ENCODE peak calls at places on chromosomes 12 and 14, in four cellular contexts. Y, S, F and X are unnamed samples.

GRCh38 chr14:35695647-35696046 is 113.4 kb downstream of the RALGAPA1 start:
- DNase-seq in F (no peak), S (no peak), Y (no peak), X (no peak)

GRCh38 chr14:72518809-72519377 is 375.0 kb downstream of the DPF3 start:
- DNase-seq in Y (no peak), S (no peak), F (no peak), X (peak)

GRCh38 chr12:130414381-130414780 is 76.7 kb downstream of the PIWIL1 start:
- DNase-seq in Y (no peak), F (no peak), S (no peak), X (no peak)

GRCh38 chr14:52078093-52078492 is 9.2 kb upstream of the NID2 start:
- DNase-seq in S (no peak), F (no peak), Y (no peak), X (no peak)

GRCh38 chr14:32372154-32372553 is 43.1 kb downstream of the AKAP6 start:
- DNase-seq in F (no peak), S (no peak), Y (no peak), X (no peak)

GRCh38 chr14:94665121-94665520 is 52.9 kb downstream of the SERPINA3 start:
- DNase-seq in F (no peak), S (no peak), Y (no peak), X (no peak)

GRCh38 chr14:32611752-32612151 is 282.7 kb downstream of the AKAP6 start:
- DNase-seq in Y (no peak), F (no peak), S (no peak), X (no peak)

GRCh38 chr12:109923038-109923437 is 23.0 kb downstream of the TCHP start:
- DNase-seq in F (no peak), S (no peak), Y (no peak), X (no peak)

GRCh38 chr12:106581543-106582263 is 1.1 kb upstream of the RFX4 start:
- DNase-seq in F (peak), Y (peak), S (no peak), X (no peak)

GRCh38 chr14:42532194-42532593 is 925.5 kb downstream of the LRFN5 start:
- DNase-seq in Y (no peak), F (no peak), S (no peak), X (no peak)

GRCh38 chr12:11607313-11608081 is 42.0 kb upstream of the ETV6 start:
- DNase-seq in F (peak), Y (no peak), S (no peak), X (no peak)

GRCh38 chr14:102645746-102646440 is 53.4 kb downstream of the RCOR1 start:
- DNase-seq in S (no peak), F (no peak), Y (no peak), X (no peak)

GRCh38 chr14:31895206-31895605 is 181.9 kb upstream of the ARHGAP5 start:
- DNase-seq in Y (no peak), S (no peak), F (peak), X (no peak)

GRCh38 chr12:53052419-53053222 is 2.8 kb downstream of the TNS2 start:
- DNase-seq in F (peak), Y (no peak), S (peak), X (no peak)

GRCh38 chr12:41993283-41993682 is 151.4 kb downstream of the GXYLT1 start:
- DNase-seq in F (no peak), S (no peak), Y (no peak), X (no peak)

GRCh38 chr14:22084393-22085281 is 411.0 kb upstream of the OR4E1 start:
- DNase-seq in S (no peak), F (peak), Y (peak), X (peak)

GRCh38 chr14:80944861-80945617 is 3.5 kb upstream of the CEP128 start:
- DNase-seq in F (no peak), Y (no peak), S (no peak), X (no peak)

GRCh38 chr12:26338574-26339572 is 143.5 kb downstream of the SSPN start:
- DNase-seq in S (peak), F (no peak), Y (no peak), X (no peak)

GRCh38 chr14:97410667-97411286 is 613.6 kb downstream of the VRK1 start:
- DNase-seq in S (no peak), Y (no peak), F (no peak), X (no peak)

GRCh38 chr14:62428429-62429203 is 616.6 kb downstream of the KCNH5 start:
- DNase-seq in S (no peak), Y (no peak), F (peak), X (no peak)

GRCh38 chr12:114676142-114676741 is 7.7 kb downstream of the TBX3 start:
- DNase-seq in S (no peak), F (no peak), Y (no peak), X (no peak)

GRCh38 chr14:104395276-104395675 is 184.3 kb upstream of the C14orf180 start:
- DNase-seq in F (no peak), S (no peak), Y (no peak), X (no peak)

GRCh38 chr12:116603516-116603915 is 44.3 kb downstream of the MAP1LC3B2 start:
- DNase-seq in Y (peak), S (no peak), F (no peak), X (no peak)

GRCh38 chr14:36091096-36091495 is 85.4 kb downstream of the PTCSC3 start:
- DNase-seq in S (no peak), F (peak), Y (no peak), X (no peak)

GRCh38 chr14:48584031-48584430 is 908.6 kb upstream of the MDGA2 start:
- DNase-seq in Y (no peak), S (no peak), F (no peak), X (no peak)

GRCh38 chr14:61678966-61679365 is 16.3 kb upstream of the HIF1A start:
- DNase-seq in F (no peak), S (no peak), Y (no peak), X (no peak)

GRCh38 chr14:68464716-68465115 is 328.2 kb downstream of the ZFP36L1 start:
- DNase-seq in Y (no peak), F (no peak), S (no peak), X (no peak)

GRCh38 chr14:54792288-54792687 is 110.3 kb downstream of the GCH1 start:
- DNase-seq in S (no peak), F (no peak), Y (no peak), X (no peak)

GRCh38 chr12:122730215-122731014 is at the start of gene HCAR1:
- DNase-seq in Y (no peak), S (no peak), F (peak), X (no peak)

GRCh38 chr12:89278862-89279261 is 73.4 kb downstream of the DUSP6 start:
- DNase-seq in Y (no peak), F (no peak), S (no peak), X (no peak)

GRCh38 chr12:3137268-3137761 is 60.1 kb downstream of the TSPAN9 start:
- DNase-seq in S (no peak), F (peak), Y (peak), X (no peak)

GRCh38 chr14:105364100-105364708 is 34.1 kb upstream of the TEX22 start:
- DNase-seq in F (no peak), Y (no peak), S (no peak), X (no peak)

GRCh38 chr12:102503056-102503681 is 22.8 kb upstream of the IGF1 start:
- DNase-seq in Y (no peak), F (no peak), S (no peak), X (peak)

GRCh38 chr14:21155963-21156362 is at the start of gene OR5AU1:
- DNase-seq in S (no peak), F (no peak), Y (no peak), X (no peak)

GRCh38 chr12:7374423-7375144 is 69.4 kb downstream of the CD163L1 start:
- DNase-seq in S (no peak), Y (peak), F (peak), X (peak)

GRCh38 chr12:114355389-114356088 is 50.4 kb downstream of the TBX5 start:
- DNase-seq in S (no peak), F (peak), Y (peak), X (no peak)

GRCh38 chr12:113955109-113955970 is 10.8 kb downstream of the RBM19 start:
- DNase-seq in F (peak), Y (peak), S (no peak), X (no peak)

GRCh38 chr12:77133566-77133965 is 68.2 kb upstream of the E2F7 start:
- DNase-seq in S (no peak), Y (peak), F (peak), X (peak)

GRCh38 chr12:69966839-69967238 is 141.8 kb downstream of the MYRFL start:
- DNase-seq in S (no peak), Y (no peak), F (no peak), X (no peak)

GRCh38 chr14:75995372-75996041 is 9.9 kb downstream of the IFT43 start:
- DNase-seq in F (no peak), Y (no peak), S (no peak), X (no peak)

DNA sequence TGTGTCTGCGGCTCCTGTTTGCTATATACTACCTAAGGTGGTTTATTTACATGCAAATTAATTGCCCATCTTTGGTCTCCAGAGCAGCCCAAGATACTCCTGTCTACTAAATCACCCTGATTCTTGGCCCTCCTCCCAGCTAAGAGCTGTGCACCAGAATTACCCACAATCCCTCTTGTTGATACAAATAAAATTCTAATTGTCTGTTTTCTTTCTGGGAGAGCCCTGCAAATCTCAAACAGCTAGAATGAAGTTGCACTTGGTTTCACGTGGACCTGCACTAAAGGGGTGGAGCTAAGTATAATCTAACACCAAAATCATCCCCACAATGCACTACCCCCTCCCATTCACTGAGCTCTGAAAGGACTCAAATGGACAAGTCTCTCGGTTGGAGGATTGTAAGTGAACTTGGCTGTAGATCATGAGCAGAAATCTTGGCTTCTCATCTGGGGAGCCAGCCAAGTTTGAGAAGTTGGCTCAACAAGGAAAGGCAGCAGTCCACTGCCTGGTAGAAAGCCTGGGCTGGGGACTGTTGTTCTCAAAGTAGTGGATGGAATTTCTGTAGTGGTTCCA is 6.6 kb downstream of the MAX start:
- DNase-seq in F (peak), Y (no peak), S (no peak), X (no peak)
- TF ChIP-seq CTCF in F (no peak), Y (no peak), S (no peak), X (no peak)

DNA sequence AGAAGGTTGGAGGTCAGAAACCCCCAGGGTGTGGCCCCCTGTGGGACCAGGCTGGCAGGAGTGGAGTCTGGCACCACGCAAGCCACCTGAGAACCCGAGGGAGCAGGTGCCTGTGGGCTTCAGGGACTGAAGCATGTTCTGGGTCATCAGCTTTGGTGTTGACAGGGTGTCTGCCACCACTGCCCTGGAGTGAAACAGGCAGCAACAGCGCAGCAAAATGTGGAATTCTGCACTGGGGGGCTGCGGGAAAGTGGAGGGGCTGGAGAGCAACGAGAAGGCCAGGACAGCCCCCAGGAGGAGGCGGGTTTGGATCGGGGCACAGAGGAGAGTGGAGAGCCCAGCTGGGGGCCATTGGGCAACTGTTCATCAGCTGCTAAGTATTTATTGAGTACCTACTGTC is 15.9 kb downstream of the PHETA1 start:
- DNase-seq in S (no peak), F (no peak), Y (no peak), X (no peak)
- TF ChIP-seq CTCF in S (no peak), F (no peak), Y (no peak), X (no peak)

DNA sequence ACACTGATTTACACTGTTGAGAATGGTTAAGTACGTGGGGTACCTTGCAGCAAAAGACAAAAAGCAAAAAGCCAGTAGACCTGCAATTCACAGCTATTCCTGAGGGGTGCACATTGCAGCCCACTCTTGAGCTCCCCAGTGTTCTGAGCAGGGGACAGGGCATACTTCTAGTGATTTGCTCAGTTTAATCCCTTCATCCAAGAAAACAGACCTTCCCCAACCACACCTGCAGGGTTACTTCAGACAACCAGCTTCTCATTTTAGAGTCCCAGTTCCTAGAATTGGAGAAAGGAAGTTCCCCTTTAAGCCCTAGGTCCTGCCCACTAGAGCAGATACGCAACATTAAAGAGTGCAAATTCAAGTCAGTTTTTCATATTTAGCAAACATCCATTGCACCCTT is 3.6 kb upstream of the WSB2 start:
- DNase-seq in Y (peak), S (no peak), F (no peak), X (no peak)
- TF ChIP-seq CTCF in Y (peak), S (no peak), F (peak), X (peak)

GRCh38 chr14:60189923-60190840 is 25.0 kb upstream of the DHRS7 start:
- DNase-seq in F (no peak), Y (no peak), S (no peak), X (no peak)

GRCh38 chr14:60184597-60185555 is 19.7 kb upstream of the DHRS7 start:
- DNase-seq in F (no peak), Y (no peak), S (no peak), X (no peak)

GRCh38 chr14:60183724-60184596 is 18.8 kb upstream of the DHRS7 start:
- DNase-seq in Y (no peak), F (peak), S (no peak), X (peak)

GRCh38 chr14:60188696-60189095 is 23.5 kb upstream of the DHRS7 start:
- DNase-seq in F (no peak), S (no peak), Y (no peak), X (no peak)

DNA sequence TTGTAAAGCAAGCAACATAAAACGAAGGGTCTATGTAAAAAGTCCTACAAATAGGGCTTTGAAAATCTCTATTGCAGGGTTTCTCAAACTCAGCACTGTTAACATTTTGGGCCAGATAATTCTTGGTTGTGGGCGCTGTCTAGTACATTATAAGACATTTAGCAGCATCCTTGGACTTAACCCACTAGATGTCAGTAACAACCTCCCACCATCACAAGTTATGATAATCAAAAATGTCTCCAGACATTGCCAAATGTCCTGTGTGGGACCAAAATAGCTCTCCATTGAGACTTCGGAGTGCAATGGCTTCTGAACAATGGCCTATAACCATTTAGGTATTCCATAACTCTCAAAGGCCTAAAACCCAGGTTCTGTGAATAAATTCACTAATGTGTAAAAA is 22.9 kb upstream of the DHRS7 start:
- DNase-seq in S (no peak), Y (no peak), F (no peak), X (no peak)
- TF ChIP-seq CTCF in S (no peak), Y (no peak), F (peak), X (peak)